ENCODE peak calls at places on chromosomes 11 and 22, in nine cellular contexts. S, L, K, M, P, A, Q, O and C are unnamed samples.

GRCh38 chr11:63520606-63521170 is 14.8 kb downstream of the LGALS12 start:
- DNase-seq in O (no peak), M (peak; percentile 15), K (no peak), A (peak; percentile 30), P (no peak), S (no peak), Q (no peak), L (no peak), C (no peak)

GRCh38 chr11:33044281-33044680 is 4.9 kb downstream of the TCP11L1 start:
- DNase-seq in K (peak; percentile 76), S (no peak), O (peak; percentile 72), A (peak; percentile 98), P (no peak), L (no peak), M (peak; percentile 100), Q (no peak), C (no peak)

GRCh38 chr22:32736746-32737145 is 64.8 kb upstream of the TIMP3 start:
- DNase-seq in M (no peak), O (no peak), K (no peak), S (no peak), P (no peak), Q (no peak), A (no peak), L (no peak), C (no peak)

GRCh38 chr11:61475433-61475832 is 33.1 kb upstream of the LRRC10B start:
- DNase-seq in Q (no peak), M (no peak), A (no peak), K (no peak), L (no peak), O (no peak), P (no peak), S (no peak), C (no peak)

GRCh38 chr11:11504071-11504470 is 117.7 kb downstream of the GALNT18 start:
- DNase-seq in K (no peak), S (no peak), O (no peak), L (no peak), Q (no peak), P (no peak), M (no peak), A (no peak), C (no peak)

GRCh38 chr22:45263790-45264269 is 20.9 kb upstream of the UPK3A start:
- DNase-seq in O (peak; percentile 70), P (peak; percentile 53), Q (peak; percentile 71), L (peak; percentile 81), A (peak; percentile 75), K (peak; percentile 75), M (peak; percentile 93), S (peak; percentile 84), C (no peak)

GRCh38 chr11:12540913-12541587 is 133.2 kb upstream of the TEAD1 start:
- DNase-seq in O (peak; percentile 40), P (no peak), Q (no peak), K (peak; percentile 48), S (no peak), A (peak; percentile 96), M (peak; percentile 58), L (no peak), C (no peak)

GRCh38 chr11:43574949-43575915 is 105.3 kb upstream of the HSD17B12 start:
- DNase-seq in Q (no peak), O (no peak), K (no peak), S (no peak), L (no peak), A (peak; percentile 58), P (no peak), M (no peak), C (no peak)

GRCh38 chr11:1310772-1311468 is 1.5 kb upstream of the TOLLIP start:
- DNase-seq in L (peak; percentile 62), M (no peak), K (no peak), Q (no peak), O (no peak), P (no peak), S (no peak), A (no peak), C (no peak)

GRCh38 chr11:129373489-129373953 is 2.1 kb upstream of the BARX2 start:
- DNase-seq in P (no peak), A (peak; percentile 12), M (no peak), L (no peak), S (no peak), K (no peak), O (no peak), Q (no peak), C (peak; percentile 18)

GRCh38 chr11:45802531-45803317 is 2.2 kb upstream of the SLC35C1 start:
- DNase-seq in A (no peak), S (no peak), K (no peak), O (no peak), L (no peak), M (no peak), Q (no peak), P (no peak), C (no peak)

GRCh38 chr11:60927600-60927999 is 3.3 kb downstream of the TMEM132A start:
- DNase-seq in K (no peak), M (no peak), Q (no peak), L (no peak), P (no peak), O (no peak), A (no peak), S (no peak), C (no peak)

GRCh38 chr22:17794726-17795125 is 20.5 kb upstream of the BID start:
- DNase-seq in Q (no peak), L (no peak), S (no peak), A (no peak), K (no peak), O (no peak), M (no peak), P (no peak), C (no peak)

GRCh38 chr22:17792854-17793434 is 18.7 kb upstream of the BID start:
- DNase-seq in P (no peak), K (no peak), M (no peak), Q (no peak), O (no peak), L (no peak), A (no peak), S (no peak), C (no peak)

GRCh38 chr22:17789379-17790200 is 15.3 kb upstream of the BID start:
- DNase-seq in Q (no peak), S (no peak), O (no peak), M (no peak), A (no peak), L (no peak), P (no peak), K (no peak), C (no peak)

GRCh38 chr22:17791196-17791595 is 16.9 kb upstream of the BID start:
- DNase-seq in P (no peak), M (no peak), S (no peak), O (no peak), Q (no peak), L (no peak), K (no peak), A (no peak), C (no peak)

GRCh38 chr22:17792289-17792688 is 18.0 kb upstream of the BID start:
- DNase-seq in L (no peak), Q (no peak), S (peak; percentile 77), M (no peak), A (no peak), O (no peak), K (no peak), P (no peak), C (no peak)
- TF ChIP-seq CTCF in L (no peak), Q (no peak), S (peak; percentile 58), M (peak; percentile 28), A (no peak), O (no peak), K (no peak), P (peak; percentile 17), C (no peak)

DNA sequence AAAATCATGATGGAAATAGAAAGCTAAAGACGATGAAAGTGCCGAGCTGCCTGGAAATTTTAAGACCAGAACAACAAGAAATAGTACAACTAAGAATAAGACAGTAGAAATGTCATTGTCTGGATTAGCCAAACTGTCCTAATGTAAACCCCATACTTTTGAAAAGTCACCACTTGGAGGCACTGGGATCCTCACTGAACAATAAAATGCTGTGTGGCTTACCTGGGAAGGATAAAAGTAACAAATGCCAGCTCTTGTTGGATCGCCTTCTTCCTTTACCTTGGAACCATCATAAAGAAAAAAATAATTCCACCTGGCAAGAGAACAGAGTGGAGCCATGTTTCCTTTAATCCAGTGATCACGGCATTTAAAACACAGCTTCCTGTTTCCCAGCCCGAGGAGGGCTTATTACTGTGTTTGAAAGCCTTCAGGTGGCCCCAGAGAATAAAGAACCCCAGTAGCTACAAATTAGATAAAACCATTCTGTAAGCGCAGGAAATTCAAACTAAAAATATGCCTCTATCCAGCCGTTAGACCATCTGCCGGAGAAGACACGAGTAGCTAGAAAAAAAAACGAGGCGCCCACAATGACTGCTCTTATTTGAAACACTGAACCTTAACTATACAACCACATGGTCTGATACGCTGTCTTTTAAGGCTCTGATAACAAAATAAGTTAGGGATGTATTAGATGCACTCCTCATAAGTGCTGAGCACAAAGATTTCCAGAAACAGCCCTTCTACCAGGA is 4.4 kb downstream of the HPS4 start:
- DNase-seq in K (no peak), S (no peak), A (no peak), Q (no peak), L (no peak), P (no peak), O (no peak), M (no peak), C (no peak)
- TF ChIP-seq CTCF in K (no peak), S (no peak), A (no peak), Q (no peak), L (no peak), P (no peak), O (no peak), M (peak; percentile 31), C (no peak)

DNA sequence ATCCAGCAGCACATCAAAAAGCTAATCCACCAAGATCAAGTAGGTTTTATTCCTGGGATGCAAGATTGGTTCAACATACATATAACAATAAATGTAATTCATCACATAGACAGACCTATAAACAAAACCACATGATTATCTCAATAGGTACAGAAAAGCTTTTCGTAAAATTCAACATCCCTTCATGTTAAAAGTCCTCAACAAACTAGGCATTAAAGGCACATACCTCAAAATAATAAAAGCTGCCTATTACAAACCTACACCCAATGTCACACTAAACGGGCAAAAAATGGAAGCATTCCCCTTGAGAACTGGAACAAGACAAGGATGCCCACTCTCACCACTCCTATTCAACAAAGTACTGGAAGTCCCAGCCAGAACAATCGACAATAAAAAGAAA is 12.9 kb downstream of the OR52A5 start:
- DNase-seq in M (no peak), A (no peak), Q (no peak), K (no peak), P (no peak), S (no peak), O (no peak), L (no peak), C (no peak)
- TF ChIP-seq CTCF in M (no peak), A (no peak), Q (no peak), K (no peak), P (no peak), S (no peak), O (no peak), L (no peak), C (no peak)

GRCh38 chr11:84899740-84900139 is 727.4 kb downstream of the DLG2 start:
- DNase-seq in A (peak; percentile 61), L (no peak), O (no peak), Q (no peak), P (no peak), K (no peak), S (peak; percentile 44), M (no peak), C (no peak)
- TF ChIP-seq CTCF in A (peak; percentile 6), L (no peak), O (no peak), Q (peak; percentile 65), P (peak; percentile 60), K (no peak), S (peak; percentile 80), M (peak; percentile 44), C (peak; percentile 6)